ENCODE peak calls at places on chromosomes 13 and 19, in seven cellular contexts. L is HS-5; P is left ventricle myocardium inferior; R is colonic mucosa; A is GM23338; Z is stimulated activated CD4-positive, alpha-beta T cell treated with anti-CD3 and anti-CD28 coated beads, Interleukin-1b, Interleukin-23, amount 100 ng/mL, for 1 hour; J is effector memory CD4-positive, alpha-beta T cell. Y is an unnamed sample.

GRCh38 chr13:23615677-23616076 is 45.5 kb downstream of the TNFRSF19 start:
- DNase-seq in P (no peak), J (no peak), Z (no peak), L (no peak), A (no peak), R (no peak), Y (peak; percentile 82)

GRCh38 chr19:5498817-5499535 is 43.8 kb downstream of the ZNRF4 start:
- DNase-seq in J (no peak), A (peak; percentile 87), P (no peak), R (no peak), L (no peak), Z (no peak), Y (peak; percentile 96)

GRCh38 chr19:1252221-1252817 is 3.9 kb downstream of the MIDN start:
- DNase-seq in A (no peak), J (peak; percentile 58), P (peak; percentile 90), L (no peak), R (peak; percentile 85), Z (no peak), Y (no peak)

GRCh38 chr19:10552596-10553053 is 8.9 kb downstream of the ATG4D start:
- DNase-seq in A (peak; percentile 82), L (no peak), P (no peak), R (peak; percentile 30), J (no peak), Z (no peak), Y (no peak)

GRCh38 chr19:45913874-45914830 is at the start of gene NANOS2:
- DNase-seq in P (no peak), L (no peak), A (peak; percentile 98), J (no peak), R (no peak), Z (no peak), Y (peak; percentile 84)

GRCh38 chr19:33522371-33522662 is 726 bp upstream of the PEPD start:
- DNase-seq in Z (no peak), R (no peak), L (no peak), A (no peak), J (no peak), P (no peak), Y (no peak)

GRCh38 chr13:40479196-40479845 is 187.1 kb downstream of the FOXO1 start:
- DNase-seq in A (no peak), R (no peak), J (no peak), Z (no peak), L (no peak), P (no peak), Y (no peak)

GRCh38 chr19:7534531-7534980 is 961 bp upstream of the PNPLA6 start:
- DNase-seq in L (peak; percentile 37), A (peak; percentile 93), R (peak; percentile 68), J (no peak), Z (no peak), P (peak; percentile 63), Y (peak; percentile 89)

GRCh38 chr13:106479849-106480400 is 55.5 kb downstream of the EFNB2 start:
- DNase-seq in Z (no peak), L (no peak), R (no peak), P (no peak), J (no peak), A (peak; percentile 24), Y (no peak)

GRCh38 chr13:52849727-52850395 is 1.4 kb upstream of the PCDH8 start:
- DNase-seq in L (no peak), R (no peak), J (no peak), P (no peak), Z (no peak), A (peak; percentile 54), Y (peak; percentile 40)

GRCh38 chr19:56403261-56403660 is 871 bp upstream of the ZNF583 start:
- DNase-seq in L (no peak), R (no peak), J (no peak), P (no peak), A (no peak), Z (no peak), Y (peak; percentile 16)

GRCh38 chr13:21330126-21330861 is 128.8 kb downstream of the ZDHHC20 start:
- DNase-seq in J (no peak), L (no peak), A (no peak), R (no peak), Z (no peak), P (no peak), Y (no peak)

GRCh38 chr13:42110410-42111155 is 62.1 kb downstream of the DGKH start:
- DNase-seq in R (peak; percentile 30), Z (no peak), A (peak; percentile 62), L (peak; percentile 53), J (no peak), P (no peak), Y (peak; percentile 60)

GRCh38 chr13:110283661-110284516 is 23.1 kb downstream of the COL4A1 start:
- DNase-seq in R (no peak), Z (no peak), J (no peak), A (no peak), L (no peak), P (no peak), Y (no peak)

GRCh38 chr13:75566658-75567057 is 17.1 kb downstream of the UCHL3 start:
- DNase-seq in L (no peak), A (peak; percentile 29), Z (no peak), R (no peak), J (no peak), P (no peak), Y (no peak)

GRCh38 chr19:6239401-6239844 is 40.4 kb downstream of the MLLT1 start:
- DNase-seq in J (no peak), Z (no peak), P (peak; percentile 16), A (no peak), R (no peak), L (no peak), Y (no peak)

GRCh38 chr13:79528759-79529191 is 47.8 kb downstream of the NDFIP2 start:
- DNase-seq in A (no peak), L (no peak), Z (no peak), R (no peak), J (no peak), P (no peak), Y (peak; percentile 11)

GRCh38 chr19:49363265-49364082 is at the start of gene DKKL1:
- DNase-seq in R (peak; percentile 100), A (peak; percentile 100), P (peak; percentile 99), Z (peak; percentile 14), J (peak; percentile 45), L (peak; percentile 97), Y (peak; percentile 100)

GRCh38 chr13:35855531-35856019 is 275.6 kb downstream of the DCLK1 start:
- DNase-seq in P (no peak), Z (no peak), A (peak; percentile 96), L (no peak), R (no peak), J (no peak), Y (peak; percentile 48)

GRCh38 chr19:10634430-10634829 is 9.1 kb downstream of the SLC44A2 start:
- DNase-seq in Z (no peak), A (no peak), J (no peak), P (no peak), L (no peak), R (no peak), Y (no peak)

GRCh38 chr19:572891-573825 is 762 bp downstream of the BSG start:
- DNase-seq in A (peak; percentile 59), P (peak; percentile 43), Z (no peak), J (no peak), L (no peak), R (peak; percentile 60), Y (peak; percentile 78)

GRCh38 chr13:78971355-78971754 is 312.4 kb upstream of the OBI1 start:
- DNase-seq in L (no peak), P (no peak), J (no peak), Z (no peak), A (no peak), R (no peak), Y (no peak)

GRCh38 chr19:44718441-44719261 is 19.7 kb downstream of the CEACAM16 start:
- DNase-seq in R (peak; percentile 90), L (no peak), J (no peak), A (peak; percentile 95), Z (no peak), P (peak; percentile 78), Y (peak; percentile 55)

GRCh38 chr13:91426913-91427312 is 28.5 kb downstream of the GPC5 start:
- DNase-seq in A (no peak), Z (no peak), R (no peak), J (no peak), L (no peak), P (no peak), Y (no peak)

GRCh38 chr19:54388001-54388802 is 23.5 kb upstream of the LAIR1 start:
- DNase-seq in J (peak; percentile 6), A (peak; percentile 33), L (no peak), P (peak; percentile 26), R (peak; percentile 22), Z (no peak), Y (no peak)

GRCh38 chr13:50228527-50228926 is 213.3 kb downstream of the KCNRG start:
- DNase-seq in L (no peak), A (no peak), P (no peak), J (no peak), Z (no peak), R (no peak), Y (no peak)

Y was measured in neural progenitor cell.